ENCODE peak calls at places on chromosomes 16 and 17, in nine cellular contexts. One of them, this sample, is unnamed. For H3K27me3, the result is how much of the 10 kb centered on the place peaks cover.

GRCh38 chr17:27105636-27106035 is 188.3 kb upstream of the WSB1 start:
- DNase-seq in uterus: no peak
- DNase-seq in heart left ventricle: no peak
- DNase-seq in ovary: no peak
- DNase-seq in esophagus squamous epithelium: no peak
- DNase-seq in IMR-90: no peak
- DNase-seq in thyroid gland: no peak
- DNase-seq in stomach: no peak
- DNase-seq in HCT116: no peak
- DNase-seq in this sample: no peak

GRCh38 chr16:2025251-2025650 is 1.5 kb upstream of the NHERF2 start:
- DNase-seq in thyroid gland: no peak
- DNase-seq in IMR-90: no peak
- DNase-seq in uterus: no peak
- DNase-seq in ovary: no peak
- DNase-seq in stomach: no peak
- DNase-seq in heart left ventricle: no peak
- DNase-seq in esophagus squamous epithelium: no peak
- DNase-seq in HCT116: no peak
- DNase-seq in this sample: no peak

GRCh38 chr16:47477680-47478079 is 16.5 kb downstream of the PHKB start:
- DNase-seq in uterus: no peak
- DNase-seq in IMR-90: peak
- DNase-seq in ovary: no peak
- DNase-seq in thyroid gland: no peak
- DNase-seq in stomach: no peak
- DNase-seq in heart left ventricle: no peak
- DNase-seq in HCT116: no peak
- DNase-seq in esophagus squamous epithelium: no peak
- DNase-seq in this sample: no peak

GRCh38 chr17:3602499-3602898 is 6.7 kb downstream of the TRPV1 start:
- DNase-seq in IMR-90: peak
- DNase-seq in heart left ventricle: no peak
- DNase-seq in stomach: no peak
- DNase-seq in HCT116: peak
- DNase-seq in ovary: no peak
- DNase-seq in uterus: no peak
- DNase-seq in thyroid gland: no peak
- DNase-seq in esophagus squamous epithelium: no peak
- DNase-seq in this sample: peak

GRCh38 chr16:89375021-89375420 is 115.3 kb downstream of the ANKRD11 start:
- DNase-seq in thyroid gland: no peak
- DNase-seq in stomach: no peak
- DNase-seq in heart left ventricle: no peak
- DNase-seq in uterus: no peak
- DNase-seq in HCT116: no peak
- DNase-seq in ovary: no peak
- DNase-seq in IMR-90: peak
- DNase-seq in esophagus squamous epithelium: no peak
- DNase-seq in this sample: no peak

GRCh38 chr17:10621397-10621796 is 35.7 kb downstream of the MYH3 start:
- DNase-seq in uterus: no peak
- DNase-seq in ovary: no peak
- DNase-seq in thyroid gland: no peak
- DNase-seq in heart left ventricle: no peak
- DNase-seq in esophagus squamous epithelium: no peak
- DNase-seq in stomach: no peak
- DNase-seq in HCT116: no peak
- DNase-seq in IMR-90: no peak
- DNase-seq in this sample: no peak

GRCh38 chr17:66123163-66123562 is 68.8 kb downstream of the CEP112 start:
- DNase-seq in uterus: no peak
- DNase-seq in IMR-90: peak
- DNase-seq in thyroid gland: no peak
- DNase-seq in esophagus squamous epithelium: no peak
- DNase-seq in ovary: no peak
- DNase-seq in heart left ventricle: no peak
- DNase-seq in HCT116: peak
- DNase-seq in stomach: no peak
- DNase-seq in this sample: no peak

GRCh38 chr17:28563475-28563874 is 7.8 kb downstream of the PIGS start:
- DNase-seq in uterus: no peak
- DNase-seq in thyroid gland: peak
- DNase-seq in stomach: no peak
- DNase-seq in esophagus squamous epithelium: no peak
- DNase-seq in IMR-90: peak
- DNase-seq in ovary: no peak
- DNase-seq in HCT116: no peak
- DNase-seq in heart left ventricle: no peak
- DNase-seq in this sample: peak

GRCh38 chr16:85462405-85463227 is 150.5 kb upstream of the GSE1 start:
- DNase-seq in HCT116: no peak
- DNase-seq in stomach: peak
- DNase-seq in IMR-90: no peak
- DNase-seq in uterus: peak
- DNase-seq in heart left ventricle: peak
- DNase-seq in esophagus squamous epithelium: no peak
- DNase-seq in ovary: peak
- DNase-seq in thyroid gland: peak
- DNase-seq in this sample: peak

GRCh38 chr16:57688487-57688986 is 6.1 kb upstream of the DRC7 start:
- DNase-seq in uterus: peak
- DNase-seq in HCT116: no peak
- DNase-seq in thyroid gland: no peak
- DNase-seq in esophagus squamous epithelium: no peak
- DNase-seq in heart left ventricle: no peak
- DNase-seq in ovary: no peak
- DNase-seq in IMR-90: no peak
- DNase-seq in stomach: no peak
- DNase-seq in this sample: no peak

GRCh38 chr16:626787-627457 is 3.9 kb upstream of the WFIKKN1 start:
- DNase-seq in HCT116: peak
- DNase-seq in IMR-90: peak
- DNase-seq in ovary: peak
- DNase-seq in esophagus squamous epithelium: no peak
- DNase-seq in thyroid gland: no peak
- DNase-seq in heart left ventricle: peak
- DNase-seq in stomach: no peak
- DNase-seq in uterus: peak
- DNase-seq in this sample: peak

GRCh38 chr17:4562000-4562969 is 1.9 kb upstream of the GGT6 start:
- DNase-seq in IMR-90: no peak
- DNase-seq in heart left ventricle: peak
- DNase-seq in HCT116: no peak
- DNase-seq in stomach: no peak
- DNase-seq in esophagus squamous epithelium: no peak
- DNase-seq in ovary: no peak
- DNase-seq in uterus: no peak
- DNase-seq in thyroid gland: no peak
- DNase-seq in this sample: no peak

GRCh38 chr16:22232277-22233049 is 26.4 kb downstream of the EEF2K start:
- DNase-seq in ovary: no peak
- DNase-seq in heart left ventricle: no peak
- DNase-seq in IMR-90: peak
- DNase-seq in stomach: peak
- DNase-seq in uterus: no peak
- DNase-seq in esophagus squamous epithelium: no peak
- DNase-seq in thyroid gland: peak
- DNase-seq in HCT116: peak
- DNase-seq in this sample: peak

GRCh38 chr16:27400751-27401620 is 988 bp upstream of the IL21R start:
- DNase-seq in ovary: no peak
- DNase-seq in uterus: no peak
- DNase-seq in esophagus squamous epithelium: no peak
- DNase-seq in HCT116: no peak
- DNase-seq in IMR-90: peak
- DNase-seq in thyroid gland: no peak
- DNase-seq in stomach: no peak
- DNase-seq in heart left ventricle: no peak
- DNase-seq in this sample: no peak

GRCh38 chr16:674968-675883 is at the start of gene RHBDL1:
- DNase-seq in thyroid gland: peak
- DNase-seq in stomach: no peak
- DNase-seq in esophagus squamous epithelium: no peak
- DNase-seq in ovary: no peak
- DNase-seq in HCT116: no peak
- DNase-seq in heart left ventricle: no peak
- DNase-seq in IMR-90: peak
- DNase-seq in uterus: no peak
- DNase-seq in this sample: peak

GRCh38 chr17:1267471-1267947 is 2.7 kb upstream of the BHLHA9 start:
- DNase-seq in heart left ventricle: no peak
- DNase-seq in IMR-90: no peak
- DNase-seq in stomach: peak
- DNase-seq in ovary: peak
- DNase-seq in HCT116: no peak
- DNase-seq in uterus: peak
- DNase-seq in thyroid gland: peak
- DNase-seq in esophagus squamous epithelium: no peak
- DNase-seq in this sample: peak

GRCh38 chr17:45146616-45147101 is 1.6 kb upstream of the HEXIM1 start:
- DNase-seq in HCT116: no peak
- DNase-seq in uterus: peak
- DNase-seq in thyroid gland: peak
- DNase-seq in IMR-90: peak
- DNase-seq in stomach: peak
- DNase-seq in esophagus squamous epithelium: no peak
- DNase-seq in heart left ventricle: no peak
- DNase-seq in ovary: no peak
- DNase-seq in this sample: peak

GRCh38 chr16:79599256-79599836 is 1.2 kb downstream of the MAF start:
- DNase-seq in HCT116: no peak
- DNase-seq in heart left ventricle: peak
- DNase-seq in IMR-90: no peak
- DNase-seq in uterus: no peak
- DNase-seq in ovary: peak
- DNase-seq in thyroid gland: peak
- DNase-seq in stomach: no peak
- DNase-seq in esophagus squamous epithelium: no peak
- DNase-seq in this sample: peak

GRCh38 chr16:79595916-79596450 is 4.6 kb downstream of the MAF start:
- DNase-seq in stomach: no peak
- DNase-seq in esophagus squamous epithelium: no peak
- DNase-seq in uterus: no peak
- DNase-seq in ovary: no peak
- DNase-seq in IMR-90: no peak
- DNase-seq in thyroid gland: no peak
- DNase-seq in HCT116: no peak
- DNase-seq in heart left ventricle: no peak
- DNase-seq in this sample: no peak

GRCh38 chr16:79598341-79599181 is 2.0 kb downstream of the MAF start:
- DNase-seq in heart left ventricle: peak
- DNase-seq in thyroid gland: peak
- DNase-seq in HCT116: no peak
- DNase-seq in stomach: peak
- DNase-seq in IMR-90: no peak
- DNase-seq in esophagus squamous epithelium: no peak
- DNase-seq in ovary: peak
- DNase-seq in uterus: peak
- DNase-seq in this sample: peak

GRCh38 chr16:79597277-79597676 is 3.3 kb downstream of the MAF start:
- DNase-seq in stomach: no peak
- DNase-seq in IMR-90: no peak
- DNase-seq in uterus: no peak
- DNase-seq in heart left ventricle: no peak
- DNase-seq in ovary: no peak
- DNase-seq in esophagus squamous epithelium: no peak
- DNase-seq in thyroid gland: no peak
- DNase-seq in HCT116: no peak
- DNase-seq in this sample: no peak

GRCh38 chr16:79597775-79598174 is 2.8 kb downstream of the MAF start:
- DNase-seq in IMR-90: no peak
- DNase-seq in esophagus squamous epithelium: no peak
- DNase-seq in HCT116: no peak
- DNase-seq in heart left ventricle: no peak
- DNase-seq in thyroid gland: no peak
- DNase-seq in ovary: no peak
- DNase-seq in stomach: no peak
- DNase-seq in uterus: no peak
- DNase-seq in this sample: no peak
- H3K4me3 ChIP-seq in IMR-90: no peak
- H3K4me3 ChIP-seq in esophagus squamous epithelium: peak
- H3K4me3 ChIP-seq in HCT116: no peak
- H3K4me3 ChIP-seq in heart left ventricle: peak
- H3K4me3 ChIP-seq in thyroid gland: peak
- H3K4me3 ChIP-seq in ovary: peak
- H3K4me3 ChIP-seq in stomach: peak
- H3K4me3 ChIP-seq in uterus: peak
- H3K4me3 ChIP-seq in this sample: peak

GRCh38 chr17:40559016-40559853 is 6.0 kb downstream of the CCR7 start:
- DNase-seq in stomach: peak
- DNase-seq in HCT116: no peak
- DNase-seq in thyroid gland: no peak
- DNase-seq in IMR-90: no peak
- DNase-seq in uterus: peak
- DNase-seq in ovary: peak
- DNase-seq in heart left ventricle: no peak
- DNase-seq in esophagus squamous epithelium: no peak
- DNase-seq in this sample: peak
- TF ChIP-seq POLR2A in stomach: no peak
- TF ChIP-seq POLR2A in HCT116: no peak
- TF ChIP-seq POLR2A in thyroid gland: no peak
- TF ChIP-seq POLR2A in IMR-90: no peak
- TF ChIP-seq POLR2A in uterus: no peak
- TF ChIP-seq POLR2A in ovary: no peak
- TF ChIP-seq POLR2A in heart left ventricle: no peak
- TF ChIP-seq POLR2A in esophagus squamous epithelium: no peak
- TF ChIP-seq POLR2A in this sample: no peak

GRCh38 chr17:48326311-48326710 is 103.7 kb downstream of the SKAP1 start:
- DNase-seq in esophagus squamous epithelium: no peak
- DNase-seq in uterus: no peak
- DNase-seq in IMR-90: no peak
- DNase-seq in thyroid gland: no peak
- DNase-seq in stomach: no peak
- DNase-seq in HCT116: no peak
- DNase-seq in ovary: no peak
- DNase-seq in heart left ventricle: no peak
- DNase-seq in this sample: no peak
- H3K27me3 ChIP-seq in esophagus squamous epithelium: under half
- H3K27me3 ChIP-seq in uterus: under half
- H3K27me3 ChIP-seq in IMR-90: under half
- H3K27me3 ChIP-seq in thyroid gland: under half
- H3K27me3 ChIP-seq in stomach: half or more
- H3K27me3 ChIP-seq in HCT116: under half
- H3K27me3 ChIP-seq in ovary: under half
- H3K27me3 ChIP-seq in heart left ventricle: under half
- H3K27me3 ChIP-seq in this sample: under half

DNA sequence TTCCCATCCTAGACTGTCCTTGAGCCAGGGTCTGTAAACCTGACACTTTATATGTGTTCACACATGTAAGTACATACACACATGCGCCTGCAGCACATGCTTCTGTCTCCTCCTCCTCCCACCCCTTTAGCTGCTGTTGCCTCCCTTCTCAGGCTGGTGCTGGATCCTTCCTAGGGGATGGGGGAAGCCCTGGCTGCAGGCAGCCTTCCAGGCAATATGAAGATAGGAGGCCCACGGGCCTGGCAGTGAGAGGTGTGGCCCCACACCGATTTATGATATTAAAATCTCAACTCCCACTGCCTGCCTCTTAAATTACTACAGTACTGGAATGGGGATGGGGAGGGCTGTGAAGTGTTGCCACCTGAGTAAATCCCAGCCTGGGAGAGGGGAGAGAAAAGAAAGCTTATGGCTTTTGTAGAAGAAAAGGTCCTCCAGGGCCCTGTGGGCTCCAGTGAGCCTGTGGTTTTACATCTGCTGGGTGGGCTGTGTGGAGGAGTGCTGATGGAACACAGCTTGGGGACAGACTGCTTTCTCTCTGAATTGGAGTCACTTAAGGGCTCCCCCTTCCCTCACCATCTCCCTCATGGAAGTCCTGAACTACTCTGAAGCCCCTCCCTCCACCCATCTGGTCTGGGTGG is 987 bp upstream of the WNK4 start:
- DNase-seq in ovary: peak
- DNase-seq in uterus: no peak
- DNase-seq in thyroid gland: no peak
- DNase-seq in stomach: no peak
- DNase-seq in esophagus squamous epithelium: no peak
- DNase-seq in heart left ventricle: no peak
- DNase-seq in IMR-90: no peak
- DNase-seq in HCT116: no peak
- DNase-seq in this sample: no peak
- H3K4me3 ChIP-seq in ovary: no peak
- H3K4me3 ChIP-seq in uterus: no peak
- H3K4me3 ChIP-seq in thyroid gland: no peak
- H3K4me3 ChIP-seq in stomach: no peak
- H3K4me3 ChIP-seq in esophagus squamous epithelium: no peak
- H3K4me3 ChIP-seq in heart left ventricle: no peak
- H3K4me3 ChIP-seq in IMR-90: no peak
- H3K4me3 ChIP-seq in HCT116: no peak
- H3K4me3 ChIP-seq in this sample: no peak